ENCODE peak calls at places on chromosomes 11 and 22, in four cellular contexts. H is Calu3, Y is HS-5, X is left ventricle myocardium inferior. P is an unnamed sample.

GRCh38 chr11:84136926-84137325 is 850.8 kb upstream of the CCDC90B start:
- DNase-seq in Y (no peak), H (no peak), X (no peak), P (no peak)

GRCh38 chr11:130390071-130390758 is 38.2 kb downstream of the ADAMTS8 start:
- DNase-seq in H (peak), X (no peak), Y (peak), P (peak)

GRCh38 chr11:2897048-2897447 is 11.5 kb upstream of the CDKN1C start:
- DNase-seq in X (no peak), Y (no peak), H (no peak), P (no peak)

GRCh38 chr11:59756845-59757244 is 1.7 kb downstream of the STX3 start:
- DNase-seq in X (no peak), H (peak), Y (no peak), P (peak)

GRCh38 chr11:46892838-46893237 is 25.5 kb downstream of the LRP4 start:
- DNase-seq in H (no peak), Y (no peak), X (no peak), P (no peak)

GRCh38 chr11:29879560-29879959 is 137.3 kb downstream of the KCNA4 start:
- DNase-seq in Y (no peak), H (no peak), X (no peak), P (no peak)

GRCh38 chr11:66056541-66056940 is 4.4 kb downstream of the SF3B2 start:
- DNase-seq in Y (no peak), H (no peak), X (no peak), P (no peak)

GRCh38 chr11:2799881-2800654 is 85.5 kb downstream of the CDKN1C start:
- DNase-seq in H (no peak), Y (no peak), X (peak), P (no peak)

GRCh38 chr11:62497132-62497915 is 49.3 kb downstream of the AHNAK start:
- DNase-seq in H (peak), Y (peak), X (no peak), P (peak)

GRCh38 chr11:122808494-122808893 is 29.8 kb upstream of the CRTAM start:
- DNase-seq in Y (no peak), H (no peak), X (peak), P (peak)

GRCh38 chr22:24161909-24162308 is 19.4 kb upstream of the SUSD2 start:
- DNase-seq in H (no peak), Y (no peak), X (peak), P (no peak)

P was measured in fibroblast of lung.